ENCODE peak calls at places on chromosome 16, in nine cellular contexts. B, K, M, V, G, J, C, F and A are unnamed samples.

GRCh38 chr16:31861415-31861814 is 12.2 kb upstream of the ZNF267 start:
- DNase-seq in K (no peak), B (no peak), J (no peak), M (no peak), C (no peak), F (no peak), V (no peak), G (no peak), A (no peak)

GRCh38 chr16:49698416-49698815 is 157.5 kb downstream of the ZNF423 start:
- DNase-seq in V (no peak), F (peak; percentile 74), K (no peak), J (no peak), G (no peak), C (no peak), B (no peak), M (no peak), A (no peak)

GRCh38 chr16:22152316-22152715 is 10.0 kb upstream of the SDR42E2 start:
- DNase-seq in V (no peak), J (no peak), C (no peak), G (no peak), F (no peak), K (no peak), B (no peak), M (no peak), A (no peak)

GRCh38 chr16:64437706-64438329 is 684.0 kb downstream of the CDH11 start:
- DNase-seq in B (no peak), K (peak; percentile 3), G (no peak), C (no peak), M (no peak), F (no peak), V (no peak), J (no peak), A (no peak)

GRCh38 chr16:30786115-30786935 is 680 bp downstream of the ZNF629 start:
- DNase-seq in G (peak; percentile 53), V (peak; percentile 46), J (peak; percentile 92), K (no peak), C (no peak), M (no peak), F (peak; percentile 77), B (peak; percentile 51), A (no peak)

GRCh38 chr16:76639685-76640289 is 362.6 kb downstream of the CNTNAP4 start:
- DNase-seq in J (no peak), C (no peak), V (no peak), G (peak; percentile 57), F (no peak), B (peak; percentile 4), K (peak; percentile 38), M (no peak), A (peak; percentile 12)

GRCh38 chr16:20167323-20167722 is 93.6 kb upstream of the GPR139 start:
- DNase-seq in C (no peak), G (no peak), K (no peak), B (no peak), J (no peak), F (no peak), V (no peak), M (no peak), A (no peak)

GRCh38 chr16:85759631-85760419 is 8.9 kb upstream of the C16orf74 start:
- DNase-seq in B (peak; percentile 71), K (peak; percentile 74), G (no peak), J (no peak), M (no peak), C (peak; percentile 77), V (peak; percentile 66), F (no peak), A (peak; percentile 75)

GRCh38 chr16:72256398-72257048 is 84.6 kb upstream of the PMFBP1 start:
- DNase-seq in M (no peak), G (no peak), F (no peak), J (peak; percentile 83), V (no peak), B (no peak), C (no peak), K (no peak), A (no peak)

GRCh38 chr16:22123146-22123545 is 30.8 kb downstream of the VWA3A start:
- DNase-seq in J (no peak), G (no peak), K (peak; percentile 65), B (peak; percentile 57), C (no peak), F (no peak), V (no peak), M (no peak), A (no peak)

GRCh38 chr16:83400234-83400633 is 407.5 kb upstream of the HSBP1 start:
- DNase-seq in B (no peak), K (no peak), M (no peak), J (no peak), G (no peak), F (no peak), C (no peak), V (no peak), A (no peak)

GRCh38 chr16:54070944-54071343 is 215.6 kb downstream of the IRX3 start:
- DNase-seq in C (no peak), G (no peak), F (no peak), V (no peak), K (no peak), J (no peak), B (no peak), M (no peak), A (no peak)

GRCh38 chr16:2339521-2340484 is 725 bp downstream of the ABCA3 start:
- DNase-seq in M (no peak), C (peak; percentile 80), K (peak; percentile 58), G (peak; percentile 57), V (peak; percentile 60), B (peak; percentile 19), J (peak; percentile 63), F (peak; percentile 84), A (no peak)